ENCODE peak calls at places on chromosome 5, in four cellular contexts. B, X, I and J are unnamed samples.

GRCh38 chr5:177495243-177496060 is 2.0 kb downstream of the PDLIM7 start:
- DNase-seq in B (peak), X (peak), I (peak), J (peak)

GRCh38 chr5:72212171-72212570 is 104.9 kb downstream of the MAP1B start:
- DNase-seq in B (no peak), X (no peak), I (no peak), J (no peak)

GRCh38 chr5:63963080-63963735 is 963 bp upstream of the HTR1A start:
- DNase-seq in B (no peak), X (peak), I (peak), J (peak)

GRCh38 chr5:173673295-173674170 is 57.1 kb upstream of the BOD1 start:
- DNase-seq in B (no peak), X (no peak), I (no peak), J (no peak)

GRCh38 chr5:92581249-92581648 is 999.8 kb downstream of the NR2F1-AS1 start:
- DNase-seq in B (no peak), X (no peak), I (no peak), J (peak)

GRCh38 chr5:169116961-169117461 is 183.9 kb downstream of the SLIT3 start:
- DNase-seq in B (no peak), X (no peak), I (no peak), J (peak)

GRCh38 chr5:77645158-77645994 is 6.9 kb upstream of the OTP start:
- DNase-seq in B (no peak), X (no peak), I (no peak), J (no peak)

GRCh38 chr5:54514841-54515432 is 2.6 kb upstream of the SNX18 start:
- DNase-seq in B (no peak), X (peak), I (no peak), J (peak)

GRCh38 chr5:38640012-38640395 is 83.6 kb upstream of the LIFR start:
- DNase-seq in B (no peak), X (peak), I (peak), J (peak)

GRCh38 chr5:1217596-1218206 is 7.5 kb upstream of the SLC6A18 start:
- DNase-seq in B (peak), X (no peak), I (no peak), J (no peak)

GRCh38 chr5:67771791-67772190 is 443.8 kb upstream of the PIK3R1 start:
- DNase-seq in B (no peak), X (no peak), I (no peak), J (no peak)

GRCh38 chr5:172554562-172554961 is 86.5 kb upstream of the NEURL1B start:
- DNase-seq in B (no peak), X (no peak), I (no peak), J (no peak)

GRCh38 chr5:58794875-58795274 is 212.0 kb downstream of the RAB3C start:
- DNase-seq in B (no peak), X (no peak), I (peak), J (no peak)

GRCh38 chr5:16902846-16903245 is 33.2 kb downstream of the MYO10 start:
- DNase-seq in B (peak), X (peak), I (peak), J (peak)

GRCh38 chr5:38420691-38421395 is 135.6 kb downstream of the LIFR start:
- DNase-seq in B (no peak), X (peak), I (peak), J (peak)

GRCh38 chr5:150789943-150790611 is 11.5 kb downstream of the SMIM3 start:
- DNase-seq in B (peak), X (peak), I (peak), J (peak)

GRCh38 chr5:135376961-135377621 is 21.9 kb downstream of the MACROH2A1 start:
- DNase-seq in B (no peak), X (peak), I (no peak), J (no peak)

GRCh38 chr5:34736445-34737119 is 80.5 kb downstream of the RAI14 start:
- DNase-seq in B (no peak), X (peak), I (peak), J (peak)

GRCh38 chr5:142387022-142387682 is 62.3 kb upstream of the SPRY4 start:
- DNase-seq in B (no peak), X (no peak), I (no peak), J (no peak)

GRCh38 chr5:17813214-17813613 is 179.0 kb downstream of the TAF11L14 start:
- DNase-seq in B (no peak), X (no peak), I (peak), J (no peak)

GRCh38 chr5:120794121-120794520 is 330.0 kb downstream of the PRR16 start:
- DNase-seq in B (no peak), X (peak), I (no peak), J (no peak)

GRCh38 chr5:68962632-68963484 is 131.0 kb upstream of the SLC30A5 start:
- DNase-seq in B (peak), X (peak), I (peak), J (peak)

GRCh38 chr5:72597456-72597948 is 90.3 kb upstream of the ZNF366 start:
- DNase-seq in B (no peak), X (peak), I (peak), J (peak)

GRCh38 chr5:126139773-126140172 is 283.4 kb upstream of the GRAMD2B start:
- DNase-seq in B (no peak), X (peak), I (peak), J (no peak)

GRCh38 chr5:110045153-110045552 is 355.4 kb downstream of the MAN2A1 start:
- DNase-seq in B (no peak), X (peak), I (peak), J (peak)

GRCh38 chr5:172194985-172195774 is 1.2 kb downstream of the EFCAB9 start:
- DNase-seq in B (no peak), X (no peak), I (no peak), J (no peak)

GRCh38 chr5:107794731-107795130 is 124.0 kb upstream of the EFNA5 start:
- DNase-seq in B (no peak), X (no peak), I (no peak), J (peak)

GRCh38 chr5:127076730-127077129 is 3.4 kb upstream of the C5orf63 start:
- DNase-seq in B (peak), X (peak), I (peak), J (peak)

GRCh38 chr5:132486318-132487094 is 4.1 kb downstream of the IRF1 start:
- DNase-seq in B (peak), X (no peak), I (no peak), J (no peak)

GRCh38 chr5:83368317-83368716 is 103.2 kb upstream of the VCAN start:
- DNase-seq in B (no peak), X (peak), I (peak), J (peak)

GRCh38 chr5:137350791-137351190 is 148.3 kb downstream of the SPOCK1 start:
- DNase-seq in B (no peak), X (no peak), I (no peak), J (no peak)
- H3K4me3 ChIP-seq in B (no peak), X (no peak), I (no peak), J (no peak)

GRCh38 chr5:138696501-138696900 is 56.7 kb upstream of the CTNNA1 start:
- DNase-seq in B (no peak), X (peak), I (peak), J (peak)
- TF ChIP-seq CTCF in B (no peak), X (no peak), I (no peak), J (no peak)

GRCh38 chr5:98111686-98112085 is 661.8 kb upstream of the RGMB start:
- DNase-seq in B (no peak), X (no peak), I (peak), J (no peak)
- H3K4me3 ChIP-seq in B (no peak), X (no peak), I (no peak), J (no peak)

GRCh38 chr5:139514486-139514856 is 31.9 kb upstream of the STING1 start:
- DNase-seq in B (no peak), X (no peak), I (peak), J (no peak)

GRCh38 chr5:139517683-139518564 is 35.4 kb upstream of the STING1 start:
- DNase-seq in B (peak), X (peak), I (peak), J (peak)

GRCh38 chr5:139513852-139514485 is 31.4 kb upstream of the STING1 start:
- DNase-seq in B (no peak), X (no peak), I (no peak), J (no peak)
- TF ChIP-seq CTCF in B (no peak), X (no peak), I (no peak), J (no peak)

DNA sequence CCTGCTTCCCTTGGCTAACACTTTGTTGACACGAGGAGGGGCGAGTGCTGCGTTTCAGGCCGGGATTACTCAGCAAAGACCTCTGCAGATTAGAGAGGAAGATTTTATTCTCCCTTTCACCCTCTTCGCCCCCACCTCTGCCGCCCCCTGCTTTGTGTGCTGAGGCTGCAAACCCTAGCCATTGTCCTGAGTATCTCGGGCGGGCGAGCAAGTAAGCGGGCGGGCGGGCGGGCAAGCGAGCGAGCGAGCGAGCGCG is 6.0 kb downstream of the ISL1 start:
- DNase-seq in B (no peak), X (no peak), I (no peak), J (no peak)
- H3K4me3 ChIP-seq in B (no peak), X (no peak), I (peak), J (no peak)

GRCh38 chr5:164860896-164861295 is 1355.5 kb downstream of the MAT2B start:
- DNase-seq in B (no peak), X (no peak), I (no peak), J (no peak)
- TF ChIP-seq CTCF in B (no peak), X (no peak), I (no peak), J (no peak)